ENCODE peak calls at places on chromosomes 12 and 14, in seven cellular contexts. Y is cardiac muscle cell, L is heart left ventricle, U is colonic mucosa, D is sigmoid colon, N is GM23338, K is right atrium auricular region. W is an unnamed sample.

GRCh38 chr12:5689773-5690172 is 255.3 kb downstream of the ANO2 start:
- DNase-seq in N (peak), L (no peak), K (no peak), U (no peak), Y (no peak), D (no peak), W (no peak)

GRCh38 chr12:108446766-108447165 is 68.3 kb upstream of the FICD start:
- DNase-seq in Y (peak), K (no peak), U (no peak), D (peak), L (no peak), N (no peak), W (no peak)

GRCh38 chr12:99435095-99435791 is 212.3 kb upstream of the GARIN6 start:
- DNase-seq in L (no peak), K (no peak), U (no peak), N (peak), D (no peak), Y (no peak), W (no peak)

GRCh38 chr12:14601692-14602091 is 34.0 kb upstream of the PLBD1 start:
- DNase-seq in L (no peak), Y (no peak), D (no peak), K (no peak), N (no peak), U (no peak), W (no peak)

GRCh38 chr12:110600254-110600653 is 13.7 kb upstream of the TCTN1 start:
- DNase-seq in D (no peak), L (no peak), N (peak), K (no peak), Y (peak), U (no peak), W (no peak)

GRCh38 chr14:85934123-85934885 is 404.4 kb downstream of the FLRT2 start:
- DNase-seq in Y (peak), N (peak), D (peak), K (no peak), U (no peak), L (peak), W (no peak)

GRCh38 chr12:12887471-12887870 is 3.9 kb upstream of the GPRC5A start:
- DNase-seq in U (no peak), D (no peak), K (no peak), N (no peak), L (no peak), Y (no peak), W (no peak)

GRCh38 chr12:26697217-26697616 is 135.8 kb downstream of the ITPR2 start:
- DNase-seq in L (no peak), Y (peak), N (no peak), U (no peak), D (no peak), K (no peak), W (no peak)

GRCh38 chr12:3523728-3524127 is 32.7 kb downstream of the PRMT8 start:
- DNase-seq in D (no peak), K (no peak), N (no peak), Y (no peak), L (no peak), U (peak), W (no peak)

GRCh38 chr14:24234095-24235020 is 1.6 kb downstream of the GMPR2 start:
- DNase-seq in L (no peak), Y (no peak), K (no peak), U (no peak), N (no peak), D (no peak), W (no peak)

GRCh38 chr14:23351681-23352505 is 794 bp downstream of the SLC22A17 start:
- DNase-seq in N (peak), Y (no peak), U (no peak), K (no peak), D (no peak), L (no peak), W (peak)

GRCh38 chr12:59185291-59185690 is 265.0 kb upstream of the LRIG3 start:
- DNase-seq in K (no peak), U (no peak), D (no peak), Y (no peak), N (no peak), L (no peak), W (no peak)

GRCh38 chr14:80425686-80426085 is 214.4 kb upstream of the DIO2 start:
- DNase-seq in N (no peak), K (no peak), D (no peak), U (no peak), Y (peak), L (peak), W (no peak)

GRCh38 chr14:75279153-75279738 is 618 bp downstream of the FOS start:
- DNase-seq in U (peak), N (peak), D (peak), K (peak), Y (peak), L (peak), W (no peak)

GRCh38 chr12:106223485-106224391 is 24.1 kb downstream of the CKAP4 start:
- DNase-seq in K (peak), N (peak), Y (peak), U (peak), D (peak), L (peak), W (peak)

GRCh38 chr14:105883066-105884005 is 357.0 kb downstream of the TMEM121 start:
- DNase-seq in L (peak), U (no peak), K (no peak), D (peak), Y (no peak), N (no peak), W (peak)

GRCh38 chr12:6069452-6070093 is 54.9 kb downstream of the VWF start:
- DNase-seq in U (no peak), D (no peak), Y (peak), K (peak), L (no peak), N (no peak), W (no peak)

GRCh38 chr14:82482345-82482744 is 948.7 kb upstream of the SEL1L start:
- DNase-seq in N (no peak), D (no peak), Y (no peak), K (no peak), L (no peak), U (no peak), W (no peak)

GRCh38 chr12:124915249-124916236 is 1.1 kb upstream of the UBC start:
- DNase-seq in K (no peak), N (peak), U (peak), L (peak), Y (peak), D (peak), W (no peak)

GRCh38 chr12:104529130-104529874 is 72.6 kb downstream of the CHST11 start:
- DNase-seq in L (no peak), N (no peak), D (no peak), Y (no peak), K (no peak), U (no peak), W (no peak)

GRCh38 chr12:70919161-70919560 is 1.4 kb downstream of the PTPRR start:
- DNase-seq in K (no peak), L (no peak), N (no peak), Y (no peak), D (no peak), U (no peak), W (no peak)

GRCh38 chr12:87807127-87807526 is 222.1 kb downstream of the C12orf50 start:
- DNase-seq in N (no peak), K (no peak), Y (no peak), L (no peak), U (no peak), D (no peak), W (no peak)

GRCh38 chr12:88383405-88383804 is 196.9 kb downstream of the KITLG start:
- DNase-seq in D (no peak), U (no peak), L (no peak), K (no peak), N (no peak), Y (no peak), W (no peak)

GRCh38 chr12:54337280-54337842 is 12.4 kb downstream of the COPZ1 start:
- DNase-seq in U (no peak), Y (no peak), K (no peak), D (no peak), L (peak), N (no peak), W (no peak)

GRCh38 chr14:78638926-78639325 is 468.8 kb downstream of the NRXN3 start:
- DNase-seq in D (no peak), U (no peak), K (no peak), L (no peak), N (no peak), Y (no peak), W (no peak)

GRCh38 chr12:26874501-26875296 is 41.7 kb upstream of the ITPR2 start:
- DNase-seq in Y (no peak), L (no peak), U (no peak), D (no peak), K (no peak), N (no peak), W (no peak)

GRCh38 chr14:101501858-101502615 is 59.3 kb upstream of the DIO3 start:
- DNase-seq in L (no peak), N (no peak), K (peak), D (peak), U (no peak), Y (no peak), W (peak)

GRCh38 chr12:82366182-82366581 is 7.9 kb downstream of the METTL25 start:
- DNase-seq in K (no peak), U (no peak), D (no peak), N (peak), Y (no peak), L (no peak), W (no peak)

GRCh38 chr12:57498143-57498524 is 10.3 kb downstream of the MARS1 start:
- DNase-seq in N (peak), K (no peak), Y (no peak), L (no peak), D (no peak), U (no peak), W (no peak)

GRCh38 chr14:42299692-42300091 is 693.0 kb downstream of the LRFN5 start:
- DNase-seq in D (no peak), Y (no peak), K (no peak), U (no peak), L (no peak), N (no peak), W (no peak)

GRCh38 chr12:105067511-105068031 is 16.7 kb downstream of the ALDH1L2 start:
- DNase-seq in U (no peak), Y (peak), N (no peak), D (no peak), K (no peak), L (no peak), W (no peak)

GRCh38 chr12:29769162-29769820 is 14.5 kb downstream of the TMTC1 start:
- DNase-seq in N (no peak), D (no peak), L (no peak), Y (peak), K (no peak), U (no peak), W (no peak)

GRCh38 chr14:69263364-69263763 is 3.4 kb downstream of the GALNT16 start:
- DNase-seq in L (peak), N (no peak), Y (peak), K (peak), D (peak), U (no peak), W (peak)

GRCh38 chr14:76589246-76589645 is 172.0 kb upstream of the VASH1 start:
- DNase-seq in U (no peak), Y (no peak), K (no peak), L (no peak), D (no peak), N (no peak), W (no peak)

GRCh38 chr14:91835197-91835919 is 32.0 kb downstream of the TC2N start:
- DNase-seq in Y (no peak), N (peak), U (peak), L (no peak), K (no peak), D (no peak), W (no peak)

GRCh38 chr14:26984318-26985177 is 386.7 kb upstream of the NOVA1 start:
- DNase-seq in Y (peak), K (peak), L (peak), D (peak), N (peak), U (peak), W (no peak)

GRCh38 chr14:68309631-68310030 is 483.2 kb downstream of the ZFP36L1 start:
- DNase-seq in U (no peak), Y (peak), N (no peak), D (no peak), K (no peak), L (peak), W (no peak)

GRCh38 chr14:30462358-30462757 is 96.6 kb upstream of the G2E3 start:
- DNase-seq in U (no peak), L (no peak), D (no peak), Y (no peak), K (no peak), N (no peak), W (no peak)

GRCh38 chr14:99268776-99269510 is 3.1 kb downstream of the BCL11B start:
- DNase-seq in D (no peak), U (no peak), K (no peak), L (no peak), N (peak), Y (no peak), W (no peak)

GRCh38 chr12:46559311-46559710 is 186.7 kb upstream of the SLC38A2 start:
- DNase-seq in K (no peak), N (no peak), L (no peak), U (no peak), D (no peak), Y (peak), W (no peak)

GRCh38 chr12:46558696-46559095 is 186.1 kb upstream of the SLC38A2 start:
- DNase-seq in U (no peak), L (no peak), N (no peak), D (no peak), K (no peak), Y (no peak), W (no peak)

GRCh38 chr12:46560078-46560477 is 187.5 kb upstream of the SLC38A2 start:
- DNase-seq in D (no peak), K (no peak), U (no peak), L (no peak), N (no peak), Y (no peak), W (no peak)

GRCh38 chr12:46562625-46563228 is 190.2 kb upstream of the SLC38A2 start:
- DNase-seq in U (no peak), N (no peak), K (no peak), Y (peak), L (no peak), D (no peak), W (no peak)

GRCh38 chr12:46560874-46561273 is 188.3 kb upstream of the SLC38A2 start:
- DNase-seq in Y (no peak), D (no peak), K (no peak), U (no peak), L (no peak), N (no peak), W (no peak)
- H3K27ac ChIP-seq in Y (no peak), D (no peak), K (no peak), U (no peak), L (no peak), N (no peak), W (no peak)

GRCh38 chr12:123043536-123044001 is 63.1 kb downstream of the ARL6IP4 start:
- DNase-seq in D (peak), Y (peak), U (peak), K (peak), L (peak), N (peak), W (peak)
- H3K4me3 ChIP-seq in D (no peak), Y (no peak), U (no peak), K (no peak), L (no peak), N (no peak), W (peak)

GRCh38 chr12:121580959-121581680 is at the start of gene KDM2B:
- DNase-seq in K (peak), U (peak), N (peak), D (peak), L (peak), Y (peak), W (no peak)
- H3K27ac ChIP-seq in K (peak), U (peak), N (peak), D (peak), L (peak), Y (peak), W (peak)

DNA sequence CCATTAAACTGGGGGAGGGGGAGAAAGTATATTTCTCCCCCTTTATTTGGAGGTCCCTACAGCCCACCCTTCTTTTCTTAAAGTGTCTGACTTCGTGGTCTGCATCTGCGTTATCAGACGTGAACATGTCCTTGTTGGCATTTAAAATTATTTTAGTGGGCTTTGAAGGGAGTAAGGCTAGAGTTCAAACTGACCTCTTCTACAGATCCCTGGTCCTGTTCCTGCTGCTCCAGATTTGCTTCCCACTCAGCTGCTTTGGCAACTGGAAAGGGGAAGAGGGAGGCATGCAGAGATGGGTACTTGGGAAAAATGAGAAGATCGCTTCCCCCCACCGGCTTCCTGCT is 611 bp upstream of the SIX6 start:
- DNase-seq in Y (no peak), U (no peak), L (no peak), D (no peak), K (no peak), N (no peak), W (no peak)
- H3K4me3 ChIP-seq in Y (no peak), U (no peak), L (no peak), D (no peak), K (no peak), N (peak), W (peak)

DNA sequence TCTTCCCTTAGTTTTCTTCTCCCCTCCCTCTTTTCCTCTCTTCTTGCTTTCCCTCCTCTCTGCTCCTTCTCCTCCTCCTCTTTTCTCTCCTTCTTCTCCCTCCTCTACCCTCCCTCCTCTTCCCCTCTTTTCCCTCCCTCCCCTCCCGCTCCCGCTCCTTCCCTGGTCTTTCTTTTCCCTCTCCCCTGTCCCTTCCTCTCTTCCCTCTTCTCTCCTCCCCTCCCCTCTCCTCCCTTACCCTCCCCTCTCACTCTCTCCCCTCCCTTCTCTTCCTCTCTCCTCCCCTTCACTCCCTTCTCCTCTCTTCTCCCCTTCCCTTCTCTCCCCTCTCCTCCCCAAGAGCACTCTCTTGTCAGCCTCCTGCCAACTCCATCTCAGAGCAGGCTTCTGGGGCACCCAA is 17.4 kb upstream of the FBXO21 start:
- DNase-seq in Y (no peak), L (no peak), N (no peak), K (no peak), U (no peak), D (no peak), W (no peak)
- H3K27ac ChIP-seq in Y (no peak), L (no peak), N (no peak), K (no peak), U (no peak), D (no peak), W (no peak)

GRCh38 chr12:52358575-52359350 is 8.5 kb downstream of the KRT85 start:
- DNase-seq in U (no peak), N (no peak), K (no peak), Y (no peak), D (no peak), L (no peak), W (no peak)
- H3K4me3 ChIP-seq in U (no peak), N (no peak), K (no peak), Y (no peak), D (no peak), L (no peak), W (no peak)

W was measured in coronary artery.